ENCODE peak calls at places on chromosomes 12 and 14, in ten cellular contexts. S, X, T, Y, A, F, M, V, I and P are unnamed samples. For H3K4me1, the result is how much of the 10 kb centered on the place peaks cover.

GRCh38 chr14:99745307-99745951 is 47.8 kb upstream of the EML1 start:
- DNase-seq in S (no peak), X (no peak), T (no peak), Y (no peak), A (no peak), F (peak), M (no peak), V (no peak), I (no peak), P (no peak)

GRCh38 chr12:56987011-56987410 is 19.3 kb downstream of the ZBTB39 start:
- DNase-seq in S (no peak), X (no peak), T (peak), Y (no peak), A (no peak), F (no peak), M (no peak), V (no peak), I (no peak), P (no peak)

GRCh38 chr12:47900480-47901129 is 4.2 kb downstream of the VDR start:
- DNase-seq in S (peak), X (peak), T (no peak), Y (no peak), A (no peak), F (peak), M (no peak), V (no peak), I (peak), P (peak)

GRCh38 chr12:104499207-104499606 is 42.5 kb downstream of the CHST11 start:
- DNase-seq in S (no peak), X (no peak), T (no peak), Y (no peak), A (no peak), F (no peak), M (no peak), V (no peak), I (no peak), P (no peak)

GRCh38 chr14:72882047-72882446 is 11.9 kb downstream of the DPF3 start:
- DNase-seq in S (no peak), X (no peak), T (no peak), Y (no peak), A (no peak), F (no peak), M (no peak), V (no peak), I (no peak), P (no peak)

GRCh38 chr14:36773558-36773957 is 111.9 kb downstream of the PAX9 start:
- DNase-seq in S (no peak), X (no peak), T (no peak), Y (no peak), A (no peak), F (no peak), M (no peak), V (no peak), I (no peak), P (no peak)

GRCh38 chr12:71942259-71942658 is 3.6 kb downstream of the TPH2 start:
- DNase-seq in S (no peak), X (no peak), T (no peak), Y (no peak), A (no peak), F (no peak), M (no peak), V (no peak), I (no peak), P (no peak)

GRCh38 chr12:124191024-124191359 is 103.9 kb upstream of the RFLNA start:
- DNase-seq in S (no peak), X (no peak), T (no peak), Y (no peak), A (no peak), F (no peak), M (peak), V (no peak), I (peak), P (peak)

GRCh38 chr12:110983811-110984210 is 63.4 kb upstream of the MYL2 start:
- DNase-seq in S (no peak), X (no peak), T (no peak), Y (no peak), A (no peak), F (no peak), M (no peak), V (no peak), I (no peak), P (no peak)

GRCh38 chr12:115004469-115005146 is 320.6 kb upstream of the TBX3 start:
- DNase-seq in S (no peak), X (no peak), T (no peak), Y (no peak), A (no peak), F (no peak), M (no peak), V (no peak), I (no peak), P (no peak)

GRCh38 chr12:72330291-72330690 is 58.1 kb downstream of the TRHDE start:
- DNase-seq in S (no peak), X (no peak), T (no peak), Y (no peak), A (peak), F (no peak), M (no peak), V (no peak), I (peak), P (no peak)

GRCh38 chr14:59870277-59871165 is at the start of gene RTN1:
- DNase-seq in S (peak), X (no peak), T (no peak), Y (no peak), A (peak), F (peak), M (peak), V (peak), I (peak), P (no peak)

GRCh38 chr12:76778358-76778757 is 14.4 kb downstream of the ZDHHC17 start:
- DNase-seq in S (no peak), X (no peak), T (no peak), Y (no peak), A (no peak), F (no peak), M (no peak), V (peak), I (no peak), P (no peak)
- H3K4me1 ChIP-seq in S (under half), X (under half), T (half or more), Y (under half), A (half or more), F (under half), M (under half), V (half or more), I (under half), P (under half)

DNA sequence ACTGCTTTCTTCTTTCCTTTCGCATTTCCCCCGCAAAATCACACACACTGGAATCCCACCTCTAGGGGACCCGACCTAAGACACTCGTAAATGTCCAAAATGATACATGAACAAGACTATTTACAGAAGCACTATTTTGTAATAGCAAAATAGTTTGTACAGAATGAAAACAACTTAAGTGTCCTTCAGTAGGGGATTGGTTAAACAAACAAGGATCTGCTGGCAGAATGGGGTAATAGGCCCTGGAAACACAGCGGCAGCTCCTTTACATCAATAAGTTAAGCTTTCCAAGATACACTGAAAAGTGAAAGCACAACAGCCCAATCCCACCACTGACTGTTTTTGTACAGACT is 48.8 kb downstream of the LTBP2 start:
- DNase-seq in S (no peak), X (no peak), T (no peak), Y (no peak), A (peak), F (no peak), M (no peak), V (no peak), I (no peak), P (no peak)
- H3K4me1 ChIP-seq in S (under half), X (half or more), T (under half), Y (under half), A (under half), F (under half), M (under half), V (under half), I (under half), P (under half)

DNA sequence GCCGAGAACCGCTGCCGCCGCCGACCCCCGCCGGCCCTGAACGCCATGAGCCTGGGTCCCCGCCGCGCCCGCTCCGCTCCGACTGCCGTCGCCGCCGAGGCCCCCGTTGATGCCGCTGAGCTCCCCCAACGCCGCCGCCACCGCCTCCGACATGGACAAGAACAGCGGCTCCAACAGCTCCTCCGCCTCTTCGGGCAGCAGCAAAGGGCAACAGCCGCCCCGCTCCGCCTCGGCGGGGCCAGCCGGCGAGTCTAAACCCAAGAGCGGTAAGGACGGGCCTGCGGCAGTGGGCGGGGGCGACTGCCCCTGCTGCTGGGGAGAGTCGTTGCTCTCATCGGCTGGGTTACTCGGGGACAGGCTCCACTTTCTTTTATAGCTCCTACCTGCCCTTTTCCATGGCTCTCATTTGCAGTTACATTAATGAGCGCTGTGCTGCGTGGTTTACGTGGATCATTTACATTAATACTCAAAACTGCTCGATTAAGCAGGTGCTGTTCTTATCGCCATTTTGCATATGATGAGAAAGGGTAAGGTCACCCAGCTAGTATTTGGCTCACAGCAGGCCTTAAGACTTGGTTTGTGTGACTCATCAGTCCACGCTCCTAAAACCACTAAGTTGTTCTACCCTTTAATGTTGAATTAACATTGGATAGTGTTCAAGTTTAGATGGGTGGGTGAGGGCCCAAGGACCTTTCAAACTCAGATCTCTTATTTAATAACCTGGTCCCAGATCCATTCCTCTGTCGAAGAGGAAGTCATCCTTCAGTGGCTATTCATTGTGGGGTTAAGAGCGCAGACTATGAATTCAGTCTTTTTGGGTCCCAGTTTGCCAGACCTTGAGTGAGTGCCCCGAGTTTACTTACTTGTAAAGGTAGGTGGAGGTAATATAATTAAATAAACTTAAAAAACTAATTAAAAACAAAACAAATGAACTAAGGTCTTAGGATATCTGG is 823 bp downstream of the RNF10 start:
- DNase-seq in S (peak), X (peak), T (no peak), Y (no peak), A (peak), F (peak), M (no peak), V (peak), I (peak), P (peak)
- H3K4me1 ChIP-seq in S (under half), X (half or more), T (half or more), Y (under half), A (under half), F (under half), M (under half), V (under half), I (under half), P (half or more)

DNA sequence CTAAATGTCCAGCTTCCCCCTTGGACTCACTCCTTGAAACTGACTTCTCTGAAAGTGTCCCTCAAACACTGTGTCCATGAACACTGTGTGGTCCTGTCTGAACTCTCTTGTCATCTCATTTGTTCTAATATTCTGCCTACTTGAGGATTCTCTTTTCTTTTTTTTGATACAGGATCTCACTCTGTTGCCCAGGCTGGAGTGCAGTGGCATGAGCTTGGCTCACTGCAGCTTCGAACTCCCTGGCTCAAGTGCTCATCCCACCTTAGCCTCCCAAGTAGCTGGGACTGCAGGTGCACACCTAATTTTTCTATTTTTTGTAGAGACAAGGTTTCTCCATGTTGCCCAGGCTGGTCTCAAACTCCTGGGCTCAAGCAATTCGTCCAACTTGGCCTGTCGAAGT is 4.9 kb upstream of the HEBP1 start:
- DNase-seq in S (no peak), X (no peak), T (no peak), Y (no peak), A (no peak), F (no peak), M (no peak), V (no peak), I (no peak), P (no peak)
- H3K4me1 ChIP-seq in S (under half), X (under half), T (under half), Y (under half), A (under half), F (under half), M (under half), V (under half), I (under half), P (under half)